ENCODE peak calls at places on chromosomes 6 and 20, in nine cellular contexts. Q is iris pigment epithelial cell; L is suprapubic skin; V is ELR; W is GM18507; X is CD4-positive, alpha-beta T cell; Y is tibial artery; N is AG08396; M is GOT3. D is an unnamed sample.

GRCh38 chr6:150078788-150079187 is 9.9 kb upstream of the ULBP3 start:
- DNase-seq in W (no peak), V (peak), X (no peak), L (peak), M (no peak), Q (peak), N (no peak), Y (no peak), D (no peak)

GRCh38 chr6:125994659-125995488 is 8.5 kb downstream of the TRMT11 start:
- DNase-seq in N (no peak), Q (no peak), V (no peak), L (no peak), Y (no peak), X (no peak), W (no peak), M (no peak), D (no peak)

GRCh38 chr20:60062431-60063336 is 104.5 kb downstream of the CDH26 start:
- DNase-seq in V (peak), N (peak), W (no peak), Q (peak), Y (no peak), M (no peak), L (no peak), X (no peak), D (no peak)

GRCh38 chr6:15457903-15458530 is 204.8 kb downstream of the DTNBP1 start:
- DNase-seq in V (no peak), Y (no peak), W (no peak), M (no peak), Q (no peak), N (no peak), L (no peak), X (no peak), D (no peak)

GRCh38 chr20:58565461-58566175 is 50.4 kb upstream of the APCDD1L start:
- DNase-seq in Q (no peak), L (no peak), W (no peak), M (no peak), N (no peak), V (no peak), Y (no peak), X (no peak), D (no peak)

GRCh38 chr6:28838634-28839442 is 84.9 kb downstream of the TRIM27 start:
- DNase-seq in L (peak), Y (peak), X (peak), N (peak), Q (peak), M (peak), V (peak), W (peak), D (peak)

GRCh38 chr6:16336056-16336810 is 97.8 kb downstream of the GMPR start:
- DNase-seq in W (no peak), Q (no peak), V (no peak), X (no peak), L (no peak), N (no peak), Y (no peak), M (no peak), D (no peak)

GRCh38 chr20:11686900-11687543 is 230.7 kb upstream of the BTBD3 start:
- DNase-seq in W (no peak), L (no peak), X (no peak), Q (peak), Y (no peak), M (no peak), V (no peak), N (peak), D (no peak)